ENCODE peak calls at places on chromosomes 6 and 20, in six cellular contexts. C is GM03348; I is activated CD4-positive, alpha-beta T cell treated with anti-CD3 and anti-CD28 coated beads for 48 hours; F is ACHN; L is activated T-helper 9 cell treated with anti-CD3 and anti-CD28 coated beads, Interleukin-2, amount 50 U/mL, for 16 hours; O is GM04504. T is an unnamed sample.
A peak's percentile ranks its signal among the peaks of the same experiment; 100 is the strongest.

GRCh38 chr6:53929340-53930120 is 134.7 kb downstream of the LRRC1 start:
- DNase-seq in F (no peak), O (no peak), L (no peak), C (no peak), I (no peak), T (no peak)

GRCh38 chr6:26022166-26022510 is 59.5 kb downstream of the TRIM38 start:
- DNase-seq in I (peak; percentile 65), F (peak; percentile 86), O (peak; percentile 66), L (no peak), C (peak; percentile 82), T (peak; percentile 70)

GRCh38 chr20:59932616-59933295 is 681 bp downstream of the SYCP2 start:
- DNase-seq in L (no peak), F (no peak), O (no peak), I (no peak), C (no peak), T (no peak)

GRCh38 chr20:20491110-20491783 is 123.3 kb downstream of the INSM1 start:
- DNase-seq in O (peak; percentile 4), L (no peak), C (peak; percentile 33), F (no peak), I (peak; percentile 53), T (no peak)

GRCh38 chr6:23659125-23659524 is 466.9 kb upstream of the NRSN1 start:
- DNase-seq in L (no peak), O (no peak), I (no peak), C (no peak), F (peak; percentile 35), T (no peak)

GRCh38 chr6:131290955-131291354 is 155.7 kb downstream of the AKAP7 start:
- DNase-seq in I (no peak), C (no peak), O (no peak), F (no peak), L (no peak), T (no peak)

GRCh38 chr20:37245181-37245580 is 16.4 kb downstream of the GHRH start:
- DNase-seq in C (no peak), L (no peak), O (no peak), F (no peak), I (no peak), T (no peak)

GRCh38 chr6:69796081-69796626 is 656 bp downstream of the LMBRD1 start:
- DNase-seq in F (peak; percentile 29), C (no peak), I (peak; percentile 46), L (no peak), O (peak; percentile 3), T (peak; percentile 4)

GRCh38 chr6:43869091-43869710 is 99.2 kb downstream of the VEGFA start:
- DNase-seq in L (no peak), I (no peak), O (no peak), F (no peak), C (no peak), T (no peak)

GRCh38 chr6:42255050-42255449 is 37.4 kb upstream of the MRPS10 start:
- DNase-seq in I (peak; percentile 17), F (no peak), C (peak; percentile 42), O (peak; percentile 23), L (no peak), T (no peak)

GRCh38 chr6:46421239-46421638 is 70.0 kb downstream of the RCAN2 start:
- DNase-seq in O (peak; percentile 19), F (no peak), I (no peak), L (no peak), C (peak; percentile 27), T (no peak)

GRCh38 chr6:113394724-113395123 is 462.4 kb upstream of the MARCKS start:
- DNase-seq in F (no peak), I (no peak), O (no peak), L (no peak), C (no peak), T (no peak)

GRCh38 chr6:114055319-114055718 is 84.4 kb upstream of the HDAC2 start:
- DNase-seq in C (no peak), L (no peak), F (no peak), O (no peak), I (no peak), T (no peak)

GRCh38 chr6:43093361-43094289 is 17.5 kb downstream of the PTK7 start:
- DNase-seq in O (peak; percentile 76), F (peak; percentile 87), L (no peak), I (no peak), C (peak; percentile 79), T (peak; percentile 85)

T was measured in AG08396.